ENCODE peak calls at places on chromosomes 6 and 20, in seven cellular contexts. One of them, this sample, is unnamed.

GRCh38 chr6:138914701-138915100 is 73.4 kb downstream of the REPS1 start:
- DNase-seq in NCI-H345: no peak
- DNase-seq in ecto neural progenitor cell: no peak
- DNase-seq in GM20000: no peak
- DNase-seq in AG10803: no peak
- DNase-seq in NCI-H1417: no peak
- DNase-seq in tibial nerve: no peak
- DNase-seq in this sample: no peak

GRCh38 chr6:148535976-148536375 is 193.3 kb downstream of the SASH1 start:
- DNase-seq in NCI-H345: no peak
- DNase-seq in ecto neural progenitor cell: no peak
- DNase-seq in GM20000: no peak
- DNase-seq in AG10803: peak
- DNase-seq in NCI-H1417: no peak
- DNase-seq in tibial nerve: no peak
- DNase-seq in this sample: no peak

GRCh38 chr20:36398515-36398914 is 92.4 kb downstream of the DLGAP4 start:
- DNase-seq in NCI-H345: no peak
- DNase-seq in ecto neural progenitor cell: no peak
- DNase-seq in GM20000: no peak
- DNase-seq in AG10803: no peak
- DNase-seq in NCI-H1417: no peak
- DNase-seq in tibial nerve: no peak
- DNase-seq in this sample: no peak

GRCh38 chr6:97049254-97050004 is 124.9 kb downstream of the KLHL32 start:
- DNase-seq in NCI-H345: no peak
- DNase-seq in ecto neural progenitor cell: no peak
- DNase-seq in GM20000: peak
- DNase-seq in AG10803: no peak
- DNase-seq in NCI-H1417: no peak
- DNase-seq in tibial nerve: no peak
- DNase-seq in this sample: no peak

GRCh38 chr6:18118330-18118729 is 4.1 kb downstream of the NHLRC1 start:
- DNase-seq in NCI-H345: no peak
- DNase-seq in ecto neural progenitor cell: no peak
- DNase-seq in GM20000: no peak
- DNase-seq in AG10803: peak
- DNase-seq in NCI-H1417: no peak
- DNase-seq in tibial nerve: no peak
- DNase-seq in this sample: no peak

GRCh38 chr6:15879372-15880261 is 216.8 kb upstream of the DTNBP1 start:
- DNase-seq in NCI-H345: peak
- DNase-seq in ecto neural progenitor cell: no peak
- DNase-seq in GM20000: peak
- DNase-seq in AG10803: peak
- DNase-seq in NCI-H1417: peak
- DNase-seq in tibial nerve: peak
- DNase-seq in this sample: no peak

GRCh38 chr20:52889225-52889624 is 82.9 kb upstream of the TSHZ2 start:
- DNase-seq in NCI-H345: no peak
- DNase-seq in ecto neural progenitor cell: no peak
- DNase-seq in GM20000: no peak
- DNase-seq in AG10803: peak
- DNase-seq in NCI-H1417: no peak
- DNase-seq in tibial nerve: no peak
- DNase-seq in this sample: peak

GRCh38 chr6:29984232-29984631 is 41.9 kb downstream of the HLA-A start:
- DNase-seq in NCI-H345: no peak
- DNase-seq in ecto neural progenitor cell: no peak
- DNase-seq in GM20000: no peak
- DNase-seq in AG10803: no peak
- DNase-seq in NCI-H1417: no peak
- DNase-seq in tibial nerve: no peak
- DNase-seq in this sample: no peak

GRCh38 chr20:40960101-40960500 is 68.5 kb upstream of the TOP1 start:
- DNase-seq in NCI-H345: no peak
- DNase-seq in ecto neural progenitor cell: peak
- DNase-seq in GM20000: no peak
- DNase-seq in AG10803: no peak
- DNase-seq in NCI-H1417: no peak
- DNase-seq in tibial nerve: no peak
- DNase-seq in this sample: no peak

GRCh38 chr20:1757072-1757471 is 99.5 kb upstream of the SIRPG start:
- DNase-seq in NCI-H345: no peak
- DNase-seq in ecto neural progenitor cell: no peak
- DNase-seq in GM20000: no peak
- DNase-seq in AG10803: peak
- DNase-seq in NCI-H1417: no peak
- DNase-seq in tibial nerve: no peak
- DNase-seq in this sample: peak

GRCh38 chr20:24684421-24684871 is 215.0 kb downstream of the SYNDIG1 start:
- DNase-seq in NCI-H345: no peak
- DNase-seq in ecto neural progenitor cell: no peak
- DNase-seq in GM20000: no peak
- DNase-seq in AG10803: no peak
- DNase-seq in NCI-H1417: no peak
- DNase-seq in tibial nerve: no peak
- DNase-seq in this sample: no peak

GRCh38 chr20:5923493-5923892 is 26.8 kb downstream of the TRMT6 start:
- DNase-seq in NCI-H345: no peak
- DNase-seq in ecto neural progenitor cell: no peak
- DNase-seq in GM20000: no peak
- DNase-seq in AG10803: no peak
- DNase-seq in NCI-H1417: no peak
- DNase-seq in tibial nerve: no peak
- DNase-seq in this sample: no peak

GRCh38 chr6:135608031-135608430 is 110.5 kb upstream of the AHI1 start:
- DNase-seq in NCI-H345: no peak
- DNase-seq in ecto neural progenitor cell: no peak
- DNase-seq in GM20000: no peak
- DNase-seq in AG10803: no peak
- DNase-seq in NCI-H1417: no peak
- DNase-seq in tibial nerve: no peak
- DNase-seq in this sample: no peak

GRCh38 chr6:89989742-89990141 is 95.5 kb downstream of the GJA10 start:
- DNase-seq in NCI-H345: no peak
- DNase-seq in ecto neural progenitor cell: no peak
- DNase-seq in GM20000: no peak
- DNase-seq in AG10803: peak
- DNase-seq in NCI-H1417: no peak
- DNase-seq in tibial nerve: no peak
- DNase-seq in this sample: peak

GRCh38 chr6:169186496-169187169 is 67.0 kb downstream of the THBS2 start:
- DNase-seq in NCI-H345: no peak
- DNase-seq in ecto neural progenitor cell: no peak
- DNase-seq in GM20000: no peak
- DNase-seq in AG10803: no peak
- DNase-seq in NCI-H1417: no peak
- DNase-seq in tibial nerve: no peak
- DNase-seq in this sample: no peak

GRCh38 chr20:19976595-19977372 is 40.4 kb upstream of the NAA20 start:
- DNase-seq in NCI-H345: no peak
- DNase-seq in ecto neural progenitor cell: peak
- DNase-seq in GM20000: no peak
- DNase-seq in AG10803: peak
- DNase-seq in NCI-H1417: no peak
- DNase-seq in tibial nerve: no peak
- DNase-seq in this sample: no peak

GRCh38 chr6:21264288-21264818 is 329.2 kb upstream of the SOX4 start:
- DNase-seq in NCI-H345: peak
- DNase-seq in ecto neural progenitor cell: no peak
- DNase-seq in GM20000: peak
- DNase-seq in AG10803: no peak
- DNase-seq in NCI-H1417: peak
- DNase-seq in tibial nerve: no peak
- DNase-seq in this sample: no peak

GRCh38 chr6:39859025-39859424 is 66.8 kb downstream of the DAAM2 start:
- DNase-seq in NCI-H345: no peak
- DNase-seq in ecto neural progenitor cell: no peak
- DNase-seq in GM20000: no peak
- DNase-seq in AG10803: no peak
- DNase-seq in NCI-H1417: no peak
- DNase-seq in tibial nerve: no peak
- DNase-seq in this sample: no peak

GRCh38 chr6:112253842-112254816 is at the start of gene LAMA4:
- DNase-seq in NCI-H345: peak
- DNase-seq in ecto neural progenitor cell: peak
- DNase-seq in GM20000: no peak
- DNase-seq in AG10803: peak
- DNase-seq in NCI-H1417: peak
- DNase-seq in tibial nerve: no peak
- DNase-seq in this sample: no peak

GRCh38 chr6:91822581-91822980 is 1235.7 kb upstream of the MAP3K7 start:
- DNase-seq in NCI-H345: no peak
- DNase-seq in ecto neural progenitor cell: no peak
- DNase-seq in GM20000: no peak
- DNase-seq in AG10803: no peak
- DNase-seq in NCI-H1417: no peak
- DNase-seq in tibial nerve: no peak
- DNase-seq in this sample: no peak

GRCh38 chr6:148779142-148779562 is 32.3 kb downstream of the UST start:
- DNase-seq in NCI-H345: no peak
- DNase-seq in ecto neural progenitor cell: no peak
- DNase-seq in GM20000: no peak
- DNase-seq in AG10803: peak
- DNase-seq in NCI-H1417: no peak
- DNase-seq in tibial nerve: no peak
- DNase-seq in this sample: peak

GRCh38 chr6:38346291-38347079 is 293.2 kb downstream of the BTBD9 start:
- DNase-seq in NCI-H345: no peak
- DNase-seq in ecto neural progenitor cell: no peak
- DNase-seq in GM20000: no peak
- DNase-seq in AG10803: peak
- DNase-seq in NCI-H1417: no peak
- DNase-seq in tibial nerve: no peak
- DNase-seq in this sample: no peak